ENCODE peak calls at places on chromosomes 11 and 22, in eight cellular contexts. One of them, this sample, is unnamed.

GRCh38 chr22:29093501-29093921 is 20.7 kb downstream of the KREMEN1 start:
- DNase-seq in HepG2: no peak
- DNase-seq in mammary epithelial cell: no peak
- DNase-seq in upper lobe of right lung: no peak
- DNase-seq in stimulated activated CD4-positive, alpha-beta T cell treated with anti-CD3 and anti-CD28 coated beads, Interleukin-15, amount 100 ng/mL, for 24 hours: no peak
- DNase-seq in T-helper 2 cell: no peak
- DNase-seq in AG09309: no peak
- DNase-seq in LNCaP clone FGC: no peak
- DNase-seq in this sample: peak; percentile 89

GRCh38 chr11:64206457-64207246 is at the start of gene FERMT3:
- DNase-seq in HepG2: no peak
- DNase-seq in mammary epithelial cell: no peak
- DNase-seq in upper lobe of right lung: peak; percentile 88
- DNase-seq in stimulated activated CD4-positive, alpha-beta T cell treated with anti-CD3 and anti-CD28 coated beads, Interleukin-15, amount 100 ng/mL, for 24 hours: peak; percentile 92
- DNase-seq in T-helper 2 cell: peak; percentile 57
- DNase-seq in AG09309: no peak
- DNase-seq in LNCaP clone FGC: no peak
- DNase-seq in this sample: no peak

GRCh38 chr11:47028530-47029093 is 92.1 kb downstream of the CSTPP1 start:
- DNase-seq in HepG2: no peak
- DNase-seq in mammary epithelial cell: no peak
- DNase-seq in upper lobe of right lung: no peak
- DNase-seq in stimulated activated CD4-positive, alpha-beta T cell treated with anti-CD3 and anti-CD28 coated beads, Interleukin-15, amount 100 ng/mL, for 24 hours: no peak
- DNase-seq in T-helper 2 cell: no peak
- DNase-seq in AG09309: no peak
- DNase-seq in LNCaP clone FGC: no peak
- DNase-seq in this sample: peak; percentile 51

GRCh38 chr11:79013509-79013908 is 427.3 kb downstream of the TENM4 start:
- DNase-seq in HepG2: no peak
- DNase-seq in mammary epithelial cell: no peak
- DNase-seq in upper lobe of right lung: no peak
- DNase-seq in stimulated activated CD4-positive, alpha-beta T cell treated with anti-CD3 and anti-CD28 coated beads, Interleukin-15, amount 100 ng/mL, for 24 hours: no peak
- DNase-seq in T-helper 2 cell: no peak
- DNase-seq in AG09309: no peak
- DNase-seq in LNCaP clone FGC: no peak
- DNase-seq in this sample: no peak

GRCh38 chr11:33542921-33543320 is 157.7 kb downstream of the C11orf91 start:
- DNase-seq in HepG2: peak; percentile 23
- DNase-seq in mammary epithelial cell: peak; percentile 47
- DNase-seq in upper lobe of right lung: peak; percentile 73
- DNase-seq in stimulated activated CD4-positive, alpha-beta T cell treated with anti-CD3 and anti-CD28 coated beads, Interleukin-15, amount 100 ng/mL, for 24 hours: peak; percentile 57
- DNase-seq in T-helper 2 cell: peak; percentile 5
- DNase-seq in AG09309: no peak
- DNase-seq in LNCaP clone FGC: peak; percentile 4
- DNase-seq in this sample: peak; percentile 92

GRCh38 chr11:85170184-85170583 is 457.0 kb downstream of the DLG2 start:
- DNase-seq in HepG2: no peak
- DNase-seq in mammary epithelial cell: peak; percentile 83
- DNase-seq in upper lobe of right lung: no peak
- DNase-seq in stimulated activated CD4-positive, alpha-beta T cell treated with anti-CD3 and anti-CD28 coated beads, Interleukin-15, amount 100 ng/mL, for 24 hours: no peak
- DNase-seq in T-helper 2 cell: no peak
- DNase-seq in AG09309: no peak
- DNase-seq in LNCaP clone FGC: no peak
- DNase-seq in this sample: no peak

GRCh38 chr11:85114786-85115185 is 512.4 kb downstream of the DLG2 start:
- DNase-seq in HepG2: no peak
- DNase-seq in mammary epithelial cell: peak; percentile 56
- DNase-seq in upper lobe of right lung: no peak
- DNase-seq in stimulated activated CD4-positive, alpha-beta T cell treated with anti-CD3 and anti-CD28 coated beads, Interleukin-15, amount 100 ng/mL, for 24 hours: no peak
- DNase-seq in T-helper 2 cell: no peak
- DNase-seq in AG09309: no peak
- DNase-seq in LNCaP clone FGC: no peak
- DNase-seq in this sample: peak; percentile 60

GRCh38 chr11:9178716-9179115 is 86.4 kb downstream of the DENND5A start:
- DNase-seq in HepG2: no peak
- DNase-seq in mammary epithelial cell: no peak
- DNase-seq in upper lobe of right lung: no peak
- DNase-seq in stimulated activated CD4-positive, alpha-beta T cell treated with anti-CD3 and anti-CD28 coated beads, Interleukin-15, amount 100 ng/mL, for 24 hours: no peak
- DNase-seq in T-helper 2 cell: no peak
- DNase-seq in AG09309: no peak
- DNase-seq in LNCaP clone FGC: no peak
- DNase-seq in this sample: no peak

GRCh38 chr11:77299528-77299993 is 1.9 kb downstream of the GDPD4 start:
- DNase-seq in HepG2: peak; percentile 84
- DNase-seq in mammary epithelial cell: peak; percentile 78
- DNase-seq in upper lobe of right lung: no peak
- DNase-seq in stimulated activated CD4-positive, alpha-beta T cell treated with anti-CD3 and anti-CD28 coated beads, Interleukin-15, amount 100 ng/mL, for 24 hours: no peak
- DNase-seq in T-helper 2 cell: no peak
- DNase-seq in AG09309: no peak
- DNase-seq in LNCaP clone FGC: peak; percentile 44
- DNase-seq in this sample: no peak

GRCh38 chr11:82936261-82936660 is 34.7 kb downstream of the DDIAS start:
- DNase-seq in HepG2: no peak
- DNase-seq in mammary epithelial cell: peak; percentile 6
- DNase-seq in upper lobe of right lung: no peak
- DNase-seq in stimulated activated CD4-positive, alpha-beta T cell treated with anti-CD3 and anti-CD28 coated beads, Interleukin-15, amount 100 ng/mL, for 24 hours: no peak
- DNase-seq in T-helper 2 cell: no peak
- DNase-seq in AG09309: no peak
- DNase-seq in LNCaP clone FGC: no peak
- DNase-seq in this sample: no peak

GRCh38 chr11:120773501-120774031 is 250.3 kb upstream of the TBCEL start:
- DNase-seq in HepG2: no peak
- DNase-seq in mammary epithelial cell: no peak
- DNase-seq in upper lobe of right lung: no peak
- DNase-seq in stimulated activated CD4-positive, alpha-beta T cell treated with anti-CD3 and anti-CD28 coated beads, Interleukin-15, amount 100 ng/mL, for 24 hours: no peak
- DNase-seq in T-helper 2 cell: no peak
- DNase-seq in AG09309: peak; percentile 4
- DNase-seq in LNCaP clone FGC: no peak
- DNase-seq in this sample: peak; percentile 10

GRCh38 chr11:127066426-127067090 is 66.0 kb upstream of the KIRREL3 start:
- DNase-seq in HepG2: no peak
- DNase-seq in mammary epithelial cell: no peak
- DNase-seq in upper lobe of right lung: no peak
- DNase-seq in stimulated activated CD4-positive, alpha-beta T cell treated with anti-CD3 and anti-CD28 coated beads, Interleukin-15, amount 100 ng/mL, for 24 hours: no peak
- DNase-seq in T-helper 2 cell: no peak
- DNase-seq in AG09309: peak; percentile 13
- DNase-seq in LNCaP clone FGC: no peak
- DNase-seq in this sample: no peak

GRCh38 chr11:57527056-57527631 is 3.4 kb downstream of the TIMM10 start:
- DNase-seq in HepG2: peak; percentile 64
- DNase-seq in mammary epithelial cell: peak; percentile 32
- DNase-seq in upper lobe of right lung: no peak
- DNase-seq in stimulated activated CD4-positive, alpha-beta T cell treated with anti-CD3 and anti-CD28 coated beads, Interleukin-15, amount 100 ng/mL, for 24 hours: peak; percentile 81
- DNase-seq in T-helper 2 cell: peak; percentile 62
- DNase-seq in AG09309: no peak
- DNase-seq in LNCaP clone FGC: no peak
- DNase-seq in this sample: no peak

GRCh38 chr11:126942146-126942545 is 58.4 kb downstream of the KIRREL3 start:
- DNase-seq in HepG2: no peak
- DNase-seq in mammary epithelial cell: no peak
- DNase-seq in upper lobe of right lung: no peak
- DNase-seq in stimulated activated CD4-positive, alpha-beta T cell treated with anti-CD3 and anti-CD28 coated beads, Interleukin-15, amount 100 ng/mL, for 24 hours: no peak
- DNase-seq in T-helper 2 cell: no peak
- DNase-seq in AG09309: no peak
- DNase-seq in LNCaP clone FGC: no peak
- DNase-seq in this sample: no peak